ENCODE peak calls at places on chromosomes 12 and 14, in six cellular contexts. E is tibial nerve; K is tibial artery; M is stimulated activated CD8-positive, alpha-beta memory T cell treated with anti-CD3 and anti-CD28 coated beads, Interleukin-4, amount 100 ng/mL, for 4 hours; P is body of pancreas; F is stimulated activated CD4-positive, alpha-beta T cell treated with anti-CD3 and anti-CD28 coated beads, Interleukin-15, amount 100 ng/mL, for 1 hour. N is an unnamed sample.

GRCh38 chr12:10849425-10849878 is at the start of gene PRR4:
- DNase-seq in F (no peak), E (no peak), K (no peak), P (no peak), M (no peak), N (peak)

GRCh38 chr14:75249251-75249957 is 29.2 kb upstream of the FOS start:
- DNase-seq in K (no peak), P (peak), M (peak), F (peak), E (no peak), N (peak)

GRCh38 chr12:106910202-106910601 is 45.5 kb upstream of the TMEM263 start:
- DNase-seq in E (no peak), F (no peak), K (no peak), P (no peak), M (no peak), N (no peak)

GRCh38 chr12:112116232-112117060 is 7.9 kb upstream of the NAA25 start:
- DNase-seq in M (no peak), E (peak), F (no peak), K (peak), P (peak), N (peak)

GRCh38 chr12:108826115-108826806 is 31.1 kb downstream of the SSH1 start:
- DNase-seq in K (peak), P (peak), F (no peak), E (no peak), M (no peak), N (no peak)

GRCh38 chr14:36047912-36048311 is 128.6 kb downstream of the PTCSC3 start:
- DNase-seq in E (no peak), P (no peak), K (no peak), F (no peak), M (no peak), N (no peak)

GRCh38 chr14:65749287-65749686 is 336.8 kb downstream of the FUT8 start:
- DNase-seq in K (no peak), F (no peak), P (no peak), E (no peak), M (no peak), N (no peak)

GRCh38 chr12:107400686-107401447 is 284.7 kb upstream of the PWP1 start:
- DNase-seq in E (no peak), M (no peak), P (no peak), K (peak), F (no peak), N (peak)

GRCh38 chr14:39091716-39092115 is 11.3 kb downstream of the SEC23A start:
- DNase-seq in K (no peak), P (no peak), F (no peak), M (no peak), E (no peak), N (no peak)

GRCh38 chr12:124752437-124753229 is 111.0 kb downstream of the SCARB1 start:
- DNase-seq in F (no peak), M (no peak), E (no peak), P (no peak), K (no peak), N (no peak)

GRCh38 chr14:60331201-60332045 is 82.4 kb downstream of the PPM1A start:
- DNase-seq in K (peak), F (peak), E (peak), P (peak), M (peak), N (peak)

GRCh38 chr12:60070541-60070940 is 474.7 kb downstream of the SLC16A7 start:
- DNase-seq in E (no peak), K (no peak), P (no peak), F (no peak), M (no peak), N (no peak)

GRCh38 chr12:75177997-75178396 is 31.6 kb downstream of the KCNC2 start:
- DNase-seq in E (no peak), M (no peak), P (no peak), K (no peak), F (no peak), N (no peak)

GRCh38 chr14:101812071-101812470 is 50.6 kb downstream of the PPP2R5C start:
- DNase-seq in P (peak), E (no peak), M (no peak), K (no peak), F (no peak), N (no peak)

GRCh38 chr12:131195796-131196195 is 242.1 kb downstream of the ADGRD1 start:
- DNase-seq in P (no peak), M (no peak), K (no peak), E (no peak), F (no peak), N (no peak)

GRCh38 chr12:65420941-65421340 is 142.5 kb downstream of the MSRB3 start:
- DNase-seq in F (no peak), P (no peak), K (no peak), E (no peak), M (no peak), N (no peak)

GRCh38 chr12:114319422-114319821 is 86.5 kb downstream of the TBX5 start:
- DNase-seq in K (no peak), F (no peak), M (no peak), E (no peak), P (no peak), N (no peak)

GRCh38 chr12:1502441-1502785 is 92.0 kb downstream of the FBXL14 start:
- DNase-seq in E (no peak), P (no peak), K (no peak), F (no peak), M (no peak), N (no peak)

GRCh38 chr12:123006977-123007376 is 26.5 kb downstream of the ARL6IP4 start:
- DNase-seq in P (no peak), E (no peak), F (no peak), M (no peak), K (no peak), N (no peak)

GRCh38 chr12:95998611-95999300 is 2.6 kb upstream of the HAL start:
- DNase-seq in F (no peak), P (peak), K (no peak), E (no peak), M (no peak), N (peak)

GRCh38 chr12:75837700-75838099 is 193.9 kb downstream of the PHLDA1 start:
- DNase-seq in M (no peak), E (no peak), F (no peak), P (no peak), K (no peak), N (no peak)

GRCh38 chr12:39161686-39162085 is 256.3 kb upstream of the CPNE8 start:
- DNase-seq in M (no peak), P (no peak), K (no peak), E (no peak), F (no peak), N (no peak)

GRCh38 chr12:27052176-27052575 is 29.8 kb downstream of the MED21 start:
- DNase-seq in M (no peak), E (no peak), P (no peak), F (no peak), K (no peak), N (no peak)

GRCh38 chr12:47825239-47825639 is 5.5 kb upstream of the HDAC7 start:
- DNase-seq in K (no peak), P (peak), F (no peak), M (no peak), E (no peak), N (no peak)

GRCh38 chr12:69933115-69933552 is 108.1 kb downstream of the MYRFL start:
- DNase-seq in P (no peak), F (no peak), E (no peak), M (no peak), K (no peak), N (no peak)

GRCh38 chr12:47360771-47361388 is 281.1 kb upstream of the AMIGO2 start:
- DNase-seq in E (no peak), P (no peak), F (peak), M (no peak), K (no peak), N (peak)

GRCh38 chr12:86104087-86104486 is 152.1 kb downstream of the MGAT4C start:
- DNase-seq in E (no peak), P (no peak), M (no peak), K (no peak), F (no peak), N (no peak)

GRCh38 chr14:86654558-86655184 is 1124.7 kb downstream of the FLRT2 start:
- DNase-seq in E (peak), K (peak), F (no peak), M (no peak), P (peak), N (peak)

GRCh38 chr12:101782544-101782855 is 43.2 kb upstream of the SYCP3 start:
- DNase-seq in K (no peak), E (no peak), F (no peak), M (no peak), P (no peak), N (no peak)

GRCh38 chr12:16524378-16524777 is 81.6 kb downstream of the LMO3 start:
- DNase-seq in F (no peak), M (no peak), E (no peak), P (peak), K (no peak), N (peak)

GRCh38 chr12:93679308-93679933 is 2.2 kb downstream of the CRADD start:
- DNase-seq in K (no peak), P (no peak), E (no peak), F (no peak), M (no peak), N (peak)

GRCh38 chr14:105173901-105174894 is 5.6 kb upstream of the JAG2 start:
- DNase-seq in M (no peak), P (no peak), F (peak), K (no peak), E (no peak), N (no peak)

GRCh38 chr14:94227029-94227428 is 52.9 kb downstream of the PPP4R4 start:
- DNase-seq in K (no peak), P (no peak), E (no peak), M (no peak), F (no peak), N (no peak)

GRCh38 chr12:26845984-26846383 is 13.0 kb upstream of the ITPR2 start:
- DNase-seq in E (no peak), P (peak), K (no peak), M (no peak), F (no peak), N (no peak)

GRCh38 chr14:37384870-37385596 is 187.3 kb downstream of the MIPOL1 start:
- DNase-seq in E (no peak), K (no peak), M (no peak), P (peak), F (no peak), N (no peak)

GRCh38 chr12:79655036-79655435 is 35.7 kb downstream of the PAWR start:
- DNase-seq in M (no peak), E (no peak), K (no peak), P (no peak), F (no peak), N (no peak)